ENCODE peak calls at places on chromosomes 11 and 22, in ten cellular contexts. One of them, this sample, is unnamed.

GRCh38 chr22:27416553-27417427 is 384.8 kb downstream of the MN1 start:
- DNase-seq in uterus: no peak
- DNase-seq in cardiac fibroblast: peak
- DNase-seq in AG04449: peak
- DNase-seq in Peyer's patch: no peak
- DNase-seq in breast epithelium: peak
- DNase-seq in upper lobe of right lung: no peak
- DNase-seq in body of pancreas: no peak
- DNase-seq in thoracic aorta: no peak
- DNase-seq in adrenal gland: no peak
- DNase-seq in this sample: peak

GRCh38 chr11:28673687-28674431 is 565.7 kb downstream of the METTL15 start:
- DNase-seq in uterus: no peak
- DNase-seq in cardiac fibroblast: peak
- DNase-seq in AG04449: no peak
- DNase-seq in Peyer's patch: no peak
- DNase-seq in breast epithelium: no peak
- DNase-seq in upper lobe of right lung: no peak
- DNase-seq in body of pancreas: no peak
- DNase-seq in thoracic aorta: no peak
- DNase-seq in adrenal gland: no peak
- DNase-seq in this sample: peak

GRCh38 chr22:27110985-27111451 is 453.6 kb downstream of the MIAT start:
- DNase-seq in uterus: no peak
- DNase-seq in cardiac fibroblast: peak
- DNase-seq in AG04449: no peak
- DNase-seq in Peyer's patch: no peak
- DNase-seq in breast epithelium: no peak
- DNase-seq in upper lobe of right lung: no peak
- DNase-seq in body of pancreas: no peak
- DNase-seq in thoracic aorta: no peak
- DNase-seq in adrenal gland: no peak
- DNase-seq in this sample: no peak

GRCh38 chr11:104332110-104332509 is 168.2 kb upstream of the PDGFD start:
- DNase-seq in uterus: no peak
- DNase-seq in cardiac fibroblast: no peak
- DNase-seq in AG04449: no peak
- DNase-seq in Peyer's patch: peak
- DNase-seq in breast epithelium: no peak
- DNase-seq in upper lobe of right lung: no peak
- DNase-seq in body of pancreas: peak
- DNase-seq in thoracic aorta: no peak
- DNase-seq in adrenal gland: peak
- DNase-seq in this sample: peak

GRCh38 chr11:22787565-22788162 is 41.9 kb downstream of the SVIP start:
- DNase-seq in uterus: no peak
- DNase-seq in cardiac fibroblast: peak
- DNase-seq in AG04449: peak
- DNase-seq in Peyer's patch: peak
- DNase-seq in breast epithelium: no peak
- DNase-seq in upper lobe of right lung: no peak
- DNase-seq in body of pancreas: peak
- DNase-seq in thoracic aorta: no peak
- DNase-seq in adrenal gland: peak
- DNase-seq in this sample: peak

GRCh38 chr11:85827768-85828639 is 17.1 kb upstream of the SYTL2 start:
- DNase-seq in uterus: no peak
- DNase-seq in cardiac fibroblast: peak
- DNase-seq in AG04449: peak
- DNase-seq in Peyer's patch: no peak
- DNase-seq in breast epithelium: no peak
- DNase-seq in upper lobe of right lung: no peak
- DNase-seq in body of pancreas: no peak
- DNase-seq in thoracic aorta: no peak
- DNase-seq in adrenal gland: no peak
- DNase-seq in this sample: peak

GRCh38 chr11:12130180-12130980 is 20.0 kb downstream of the MICAL2 start:
- DNase-seq in uterus: no peak
- DNase-seq in cardiac fibroblast: no peak
- DNase-seq in AG04449: no peak
- DNase-seq in Peyer's patch: no peak
- DNase-seq in breast epithelium: no peak
- DNase-seq in upper lobe of right lung: peak
- DNase-seq in body of pancreas: no peak
- DNase-seq in thoracic aorta: no peak
- DNase-seq in adrenal gland: no peak
- DNase-seq in this sample: no peak

GRCh38 chr11:111652184-111652583 is 49.9 kb downstream of the SIK2 start:
- DNase-seq in uterus: no peak
- DNase-seq in cardiac fibroblast: peak
- DNase-seq in AG04449: no peak
- DNase-seq in Peyer's patch: no peak
- DNase-seq in breast epithelium: no peak
- DNase-seq in upper lobe of right lung: no peak
- DNase-seq in body of pancreas: no peak
- DNase-seq in thoracic aorta: no peak
- DNase-seq in adrenal gland: no peak
- DNase-seq in this sample: no peak

GRCh38 chr11:16469968-16470367 is 113.6 kb upstream of the SOX6 start:
- DNase-seq in uterus: no peak
- DNase-seq in cardiac fibroblast: no peak
- DNase-seq in AG04449: no peak
- DNase-seq in Peyer's patch: no peak
- DNase-seq in breast epithelium: no peak
- DNase-seq in upper lobe of right lung: no peak
- DNase-seq in body of pancreas: no peak
- DNase-seq in thoracic aorta: no peak
- DNase-seq in adrenal gland: no peak
- DNase-seq in this sample: no peak

GRCh38 chr11:115652094-115652493 is 147.9 kb upstream of the CADM1 start:
- DNase-seq in uterus: no peak
- DNase-seq in cardiac fibroblast: no peak
- DNase-seq in AG04449: no peak
- DNase-seq in Peyer's patch: no peak
- DNase-seq in breast epithelium: no peak
- DNase-seq in upper lobe of right lung: no peak
- DNase-seq in body of pancreas: no peak
- DNase-seq in thoracic aorta: no peak
- DNase-seq in adrenal gland: no peak
- DNase-seq in this sample: no peak

GRCh38 chr11:133491680-133492383 is 40.5 kb downstream of the OPCML start:
- DNase-seq in uterus: no peak
- DNase-seq in cardiac fibroblast: no peak
- DNase-seq in AG04449: no peak
- DNase-seq in Peyer's patch: no peak
- DNase-seq in breast epithelium: no peak
- DNase-seq in upper lobe of right lung: no peak
- DNase-seq in body of pancreas: no peak
- DNase-seq in thoracic aorta: no peak
- DNase-seq in adrenal gland: no peak
- DNase-seq in this sample: no peak

GRCh38 chr11:45089251-45089650 is 57.2 kb upstream of the PRDM11 start:
- DNase-seq in uterus: peak
- DNase-seq in cardiac fibroblast: peak
- DNase-seq in AG04449: peak
- DNase-seq in Peyer's patch: peak
- DNase-seq in breast epithelium: peak
- DNase-seq in upper lobe of right lung: no peak
- DNase-seq in body of pancreas: peak
- DNase-seq in thoracic aorta: peak
- DNase-seq in adrenal gland: peak
- DNase-seq in this sample: peak

GRCh38 chr22:20807315-20807752 is 33.4 kb downstream of the SERPIND1 start:
- DNase-seq in uterus: no peak
- DNase-seq in cardiac fibroblast: peak
- DNase-seq in AG04449: peak
- DNase-seq in Peyer's patch: no peak
- DNase-seq in breast epithelium: no peak
- DNase-seq in upper lobe of right lung: no peak
- DNase-seq in body of pancreas: no peak
- DNase-seq in thoracic aorta: no peak
- DNase-seq in adrenal gland: no peak
- DNase-seq in this sample: peak

GRCh38 chr22:20080776-20081654 is 974 bp downstream of the DGCR8 start:
- DNase-seq in uterus: no peak
- DNase-seq in cardiac fibroblast: peak
- DNase-seq in AG04449: no peak
- DNase-seq in Peyer's patch: no peak
- DNase-seq in breast epithelium: no peak
- DNase-seq in upper lobe of right lung: no peak
- DNase-seq in body of pancreas: peak
- DNase-seq in thoracic aorta: no peak
- DNase-seq in adrenal gland: peak
- DNase-seq in this sample: peak

GRCh38 chr11:92804388-92804787 is 165.1 kb upstream of the MTNR1B start:
- DNase-seq in uterus: no peak
- DNase-seq in cardiac fibroblast: no peak
- DNase-seq in AG04449: no peak
- DNase-seq in Peyer's patch: no peak
- DNase-seq in breast epithelium: no peak
- DNase-seq in upper lobe of right lung: no peak
- DNase-seq in body of pancreas: no peak
- DNase-seq in thoracic aorta: no peak
- DNase-seq in adrenal gland: no peak
- DNase-seq in this sample: no peak

GRCh38 chr11:11987503-11988022 is 20.9 kb downstream of the DKK3 start:
- DNase-seq in uterus: no peak
- DNase-seq in cardiac fibroblast: peak
- DNase-seq in AG04449: no peak
- DNase-seq in Peyer's patch: no peak
- DNase-seq in breast epithelium: no peak
- DNase-seq in upper lobe of right lung: no peak
- DNase-seq in body of pancreas: no peak
- DNase-seq in thoracic aorta: no peak
- DNase-seq in adrenal gland: no peak
- DNase-seq in this sample: peak

GRCh38 chr22:27298387-27299141 is 503.0 kb downstream of the MN1 start:
- DNase-seq in uterus: no peak
- DNase-seq in cardiac fibroblast: no peak
- DNase-seq in AG04449: no peak
- DNase-seq in Peyer's patch: no peak
- DNase-seq in breast epithelium: no peak
- DNase-seq in upper lobe of right lung: no peak
- DNase-seq in body of pancreas: no peak
- DNase-seq in thoracic aorta: no peak
- DNase-seq in adrenal gland: no peak
- DNase-seq in this sample: no peak

GRCh38 chr22:26757496-26757895 is 100.1 kb downstream of the MIAT start:
- DNase-seq in uterus: no peak
- DNase-seq in cardiac fibroblast: no peak
- DNase-seq in AG04449: no peak
- DNase-seq in Peyer's patch: no peak
- DNase-seq in breast epithelium: no peak
- DNase-seq in upper lobe of right lung: no peak
- DNase-seq in body of pancreas: no peak
- DNase-seq in thoracic aorta: no peak
- DNase-seq in adrenal gland: no peak
- DNase-seq in this sample: no peak

GRCh38 chr11:113553905-113554304 is 78.7 kb upstream of the DRD2 start:
- DNase-seq in uterus: no peak
- DNase-seq in cardiac fibroblast: no peak
- DNase-seq in AG04449: no peak
- DNase-seq in Peyer's patch: no peak
- DNase-seq in breast epithelium: no peak
- DNase-seq in upper lobe of right lung: no peak
- DNase-seq in body of pancreas: no peak
- DNase-seq in thoracic aorta: no peak
- DNase-seq in adrenal gland: no peak
- DNase-seq in this sample: no peak

GRCh38 chr11:32562839-32563599 is 20.6 kb upstream of the EIF3M start:
- DNase-seq in uterus: no peak
- DNase-seq in cardiac fibroblast: no peak
- DNase-seq in AG04449: no peak
- DNase-seq in Peyer's patch: no peak
- DNase-seq in breast epithelium: no peak
- DNase-seq in upper lobe of right lung: no peak
- DNase-seq in body of pancreas: no peak
- DNase-seq in thoracic aorta: no peak
- DNase-seq in adrenal gland: no peak
- DNase-seq in this sample: no peak

GRCh38 chr11:115695677-115696451 is 191.6 kb upstream of the CADM1 start:
- DNase-seq in uterus: no peak
- DNase-seq in cardiac fibroblast: no peak
- DNase-seq in AG04449: no peak
- DNase-seq in Peyer's patch: no peak
- DNase-seq in breast epithelium: no peak
- DNase-seq in upper lobe of right lung: no peak
- DNase-seq in body of pancreas: no peak
- DNase-seq in thoracic aorta: no peak
- DNase-seq in adrenal gland: no peak
- DNase-seq in this sample: no peak

GRCh38 chr11:61791737-61792309 is 576 bp downstream of the TMEM258 start:
- DNase-seq in uterus: peak
- DNase-seq in cardiac fibroblast: peak
- DNase-seq in AG04449: peak
- DNase-seq in Peyer's patch: peak
- DNase-seq in breast epithelium: peak
- DNase-seq in upper lobe of right lung: no peak
- DNase-seq in body of pancreas: peak
- DNase-seq in thoracic aorta: peak
- DNase-seq in adrenal gland: peak
- DNase-seq in this sample: peak
- TF ChIP-seq CTCF in uterus: no peak
- TF ChIP-seq CTCF in cardiac fibroblast: no peak
- TF ChIP-seq CTCF in AG04449: no peak
- TF ChIP-seq CTCF in Peyer's patch: no peak
- TF ChIP-seq CTCF in breast epithelium: no peak
- TF ChIP-seq CTCF in upper lobe of right lung: peak
- TF ChIP-seq CTCF in body of pancreas: no peak
- TF ChIP-seq CTCF in thoracic aorta: no peak
- TF ChIP-seq CTCF in adrenal gland: no peak
- TF ChIP-seq CTCF in this sample: no peak

GRCh38 chr22:37242395-37242918 is 1.6 kb downstream of the RAC2 start:
- DNase-seq in uterus: peak
- DNase-seq in cardiac fibroblast: peak
- DNase-seq in AG04449: no peak
- DNase-seq in Peyer's patch: peak
- DNase-seq in breast epithelium: no peak
- DNase-seq in upper lobe of right lung: peak
- DNase-seq in body of pancreas: no peak
- DNase-seq in thoracic aorta: peak
- DNase-seq in adrenal gland: peak
- DNase-seq in this sample: peak
- H3K4me3 ChIP-seq in uterus: no peak
- H3K4me3 ChIP-seq in cardiac fibroblast: peak
- H3K4me3 ChIP-seq in AG04449: no peak
- H3K4me3 ChIP-seq in Peyer's patch: peak
- H3K4me3 ChIP-seq in breast epithelium: no peak
- H3K4me3 ChIP-seq in upper lobe of right lung: peak
- H3K4me3 ChIP-seq in body of pancreas: no peak
- H3K4me3 ChIP-seq in thoracic aorta: peak
- H3K4me3 ChIP-seq in adrenal gland: no peak
- H3K4me3 ChIP-seq in this sample: no peak

GRCh38 chr11:894575-895201 is 15.9 kb downstream of the CHID1 start:
- DNase-seq in uterus: no peak
- DNase-seq in cardiac fibroblast: no peak
- DNase-seq in AG04449: no peak
- DNase-seq in Peyer's patch: no peak
- DNase-seq in breast epithelium: no peak
- DNase-seq in upper lobe of right lung: no peak
- DNase-seq in body of pancreas: no peak
- DNase-seq in thoracic aorta: no peak
- DNase-seq in adrenal gland: no peak
- DNase-seq in this sample: no peak
- TF ChIP-seq CTCF in uterus: no peak
- TF ChIP-seq CTCF in cardiac fibroblast: peak
- TF ChIP-seq CTCF in AG04449: no peak
- TF ChIP-seq CTCF in Peyer's patch: no peak
- TF ChIP-seq CTCF in breast epithelium: no peak
- TF ChIP-seq CTCF in upper lobe of right lung: no peak
- TF ChIP-seq CTCF in body of pancreas: no peak
- TF ChIP-seq CTCF in thoracic aorta: no peak
- TF ChIP-seq CTCF in adrenal gland: no peak
- TF ChIP-seq CTCF in this sample: no peak

GRCh38 chr22:47209547-47210023 is 447.1 kb downstream of the TBC1D22A start:
- DNase-seq in uterus: no peak
- DNase-seq in cardiac fibroblast: no peak
- DNase-seq in AG04449: no peak
- DNase-seq in Peyer's patch: no peak
- DNase-seq in breast epithelium: no peak
- DNase-seq in upper lobe of right lung: no peak
- DNase-seq in body of pancreas: peak
- DNase-seq in thoracic aorta: no peak
- DNase-seq in adrenal gland: no peak
- DNase-seq in this sample: no peak
- H3K4me3 ChIP-seq in uterus: no peak
- H3K4me3 ChIP-seq in cardiac fibroblast: no peak
- H3K4me3 ChIP-seq in AG04449: no peak
- H3K4me3 ChIP-seq in Peyer's patch: no peak
- H3K4me3 ChIP-seq in breast epithelium: no peak
- H3K4me3 ChIP-seq in upper lobe of right lung: no peak
- H3K4me3 ChIP-seq in body of pancreas: no peak
- H3K4me3 ChIP-seq in thoracic aorta: no peak
- H3K4me3 ChIP-seq in adrenal gland: no peak
- H3K4me3 ChIP-seq in this sample: no peak

This sample was measured in epithelial cell of esophagus.